ENCODE peak calls at places on chromosomes 11 and 22, in four cellular contexts. J, C, X and E are unnamed samples.

GRCh38 chr22:46147471-46148267 is 2.7 kb upstream of the PPARA start:
- DNase-seq in C (no peak), J (no peak), X (no peak), E (no peak)

GRCh38 chr11:129636926-129637325 is 178.7 kb upstream of the TMEM45B start:
- DNase-seq in J (no peak), X (no peak), C (no peak), E (no peak)

GRCh38 chr22:44802071-44802700 is 49.8 kb downstream of the ARHGAP8 start:
- DNase-seq in X (no peak), J (no peak), C (no peak), E (no peak)

GRCh38 chr11:114197799-114198500 is 98.2 kb upstream of the NNMT start:
- DNase-seq in X (no peak), J (no peak), C (no peak), E (peak)

GRCh38 chr11:304915-305833 is 2.4 kb upstream of the IFITM2 start:
- DNase-seq in X (peak), C (peak), J (peak), E (peak)

GRCh38 chr11:65003282-65003681 is 6.5 kb upstream of the BATF2 start:
- DNase-seq in C (no peak), X (no peak), J (no peak), E (no peak)

GRCh38 chr11:10414659-10415058 is 40.4 kb upstream of the AMPD3 start:
- DNase-seq in J (no peak), C (no peak), X (peak), E (no peak)

GRCh38 chr11:111541209-111542061 is 915 bp downstream of the LAYN start:
- DNase-seq in C (no peak), J (no peak), X (no peak), E (no peak)

GRCh38 chr11:72235351-72236057 is 8.5 kb downstream of the PHOX2A start:
- DNase-seq in J (no peak), C (no peak), X (no peak), E (no peak)

GRCh38 chr11:125305346-125305745 is 140.8 kb downstream of the PKNOX2 start:
- DNase-seq in C (no peak), X (no peak), J (no peak), E (no peak)

GRCh38 chr11:1041936-1042608 is 5.6 kb upstream of the MUC6 start:
- DNase-seq in C (no peak), J (peak), X (no peak), E (no peak)

GRCh38 chr11:111387318-111387863 is 8.3 kb upstream of the POU2AF1 start:
- DNase-seq in X (no peak), J (no peak), C (no peak), E (no peak)

GRCh38 chr11:67356551-67356866 is 3.2 kb upstream of the POLD4 start:
- DNase-seq in C (no peak), J (no peak), X (no peak), E (no peak)

GRCh38 chr22:48778308-48779195 is 1049.1 kb downstream of the BRD1 start:
- DNase-seq in C (no peak), J (no peak), X (no peak), E (no peak)

GRCh38 chr11:294795-295194 is 4.5 kb downstream of the IFITM5 start:
- DNase-seq in C (no peak), X (no peak), J (no peak), E (no peak)

GRCh38 chr11:14418801-14419417 is 59.9 kb upstream of the RRAS2 start:
- DNase-seq in X (no peak), J (peak), C (no peak), E (no peak)

GRCh38 chr11:119856681-119857485 is 127.9 kb upstream of the NECTIN1 start:
- DNase-seq in C (no peak), J (no peak), X (no peak), E (no peak)

GRCh38 chr11:44726278-44727113 is at the start of gene TSPAN18:
- DNase-seq in C (peak), J (no peak), X (peak), E (no peak)

GRCh38 chr11:116772443-116773202 is at the start of gene BUD13:
- DNase-seq in J (peak), X (peak), C (peak), E (peak)

GRCh38 chr11:134283461-134284230 is 7.5 kb downstream of the GLB1L3 start:
- DNase-seq in X (no peak), J (no peak), C (no peak), E (no peak)

GRCh38 chr11:46254135-46254491 is 23.3 kb upstream of the CREB3L1 start:
- DNase-seq in X (no peak), J (peak), C (no peak), E (no peak)

GRCh38 chr11:69244286-69244685 is 49.7 kb upstream of the MYEOV start:
- DNase-seq in C (no peak), X (no peak), J (no peak), E (no peak)

GRCh38 chr22:22201185-22201924 is 43.2 kb upstream of the VPREB1 start:
- DNase-seq in C (peak), X (peak), J (peak), E (no peak)

GRCh38 chr11:106446302-106446701 is 368.8 kb downstream of the AASDHPPT start:
- DNase-seq in C (no peak), X (no peak), J (no peak), E (no peak)

GRCh38 chr22:38981659-38982007 is 514 bp upstream of the APOBEC3B start:
- DNase-seq in X (no peak), J (no peak), C (no peak), E (no peak)

GRCh38 chr11:16815047-16815767 is 76.8 kb downstream of the C11orf58 start:
- DNase-seq in X (no peak), J (no peak), C (no peak), E (no peak)

GRCh38 chr11:36817336-36817965 is 219.4 kb upstream of the RAG2 start:
- DNase-seq in J (peak), X (no peak), C (no peak), E (peak)

GRCh38 chr22:45468872-45469572 is 33.7 kb upstream of the FBLN1 start:
- DNase-seq in X (no peak), C (no peak), J (no peak), E (peak)

GRCh38 chr11:118084247-118084646 is 2.5 kb downstream of the SMIM35 start:
- DNase-seq in C (no peak), X (no peak), J (no peak), E (no peak)